ENCODE peak calls at places on chromosomes 2 and 18, in ten cellular contexts. Z, R, P, F, M, H, L, A, U and N are unnamed samples.

GRCh38 chr2:159961005-159961404 is 101.4 kb downstream of the PLA2R1 start:
- DNase-seq in Z (no peak), R (peak; percentile 49), P (no peak), F (no peak), M (no peak), H (no peak), L (no peak), A (no peak), U (no peak), N (no peak)

GRCh38 chr2:60643747-60644146 is 90.3 kb upstream of the BCL11A start:
- DNase-seq in Z (no peak), R (no peak), P (no peak), F (no peak), M (no peak), H (no peak), L (no peak), A (no peak), U (no peak), N (no peak)

GRCh38 chr2:174717273-174717672 is 47.0 kb downstream of the CHRNA1 start:
- DNase-seq in Z (no peak), R (peak; percentile 24), P (no peak), F (no peak), M (no peak), H (no peak), L (peak; percentile 69), A (no peak), U (no peak), N (no peak)

GRCh38 chr2:203861607-203862006 is 6.0 kb upstream of the CTLA4 start:
- DNase-seq in Z (no peak), R (no peak), P (no peak), F (no peak), M (no peak), H (no peak), L (peak; percentile 63), A (no peak), U (no peak), N (no peak)

GRCh38 chr2:105635564-105635963 is 109.1 kb upstream of the NCK2 start:
- DNase-seq in Z (no peak), R (no peak), P (no peak), F (no peak), M (no peak), H (no peak), L (no peak), A (no peak), U (no peak), N (no peak)

GRCh38 chr2:241882090-241882625 is 12.6 kb downstream of the RTP5 start:
- DNase-seq in Z (peak; percentile 53), R (no peak), P (no peak), F (no peak), M (peak; percentile 83), H (peak; percentile 65), L (peak; percentile 54), A (no peak), U (peak; percentile 48), N (peak; percentile 88)

GRCh38 chr2:10400568-10400977 is 47.6 kb downstream of the ODC1 start:
- DNase-seq in Z (peak; percentile 43), R (no peak), P (peak; percentile 77), F (no peak), M (no peak), H (no peak), L (no peak), A (no peak), U (peak; percentile 19), N (no peak)

GRCh38 chr2:3294066-3294465 is 83.6 kb downstream of the EIPR1 start:
- DNase-seq in Z (no peak), R (no peak), P (peak; percentile 10), F (no peak), M (no peak), H (no peak), L (no peak), A (no peak), U (no peak), N (no peak)

GRCh38 chr18:24136967-24137373 is 1.9 kb upstream of the CABYR start:
- DNase-seq in Z (no peak), R (peak; percentile 33), P (no peak), F (no peak), M (no peak), H (peak; percentile 46), L (no peak), A (no peak), U (no peak), N (no peak)

GRCh38 chr2:233844836-233845235 is 9.5 kb downstream of the HJURP start:
- DNase-seq in Z (no peak), R (no peak), P (no peak), F (no peak), M (no peak), H (no peak), L (no peak), A (no peak), U (no peak), N (no peak)

GRCh38 chr18:79876497-79876896 is 75.0 kb downstream of the SLC66A2 start:
- DNase-seq in Z (no peak), R (no peak), P (no peak), F (no peak), M (peak; percentile 26), H (no peak), L (no peak), A (peak; percentile 44), U (no peak), N (no peak)

GRCh38 chr2:161063074-161063945 is 96.9 kb upstream of the TANK start:
- DNase-seq in Z (peak; percentile 62), R (peak; percentile 84), P (peak; percentile 74), F (peak; percentile 71), M (peak; percentile 73), H (peak; percentile 92), L (peak; percentile 71), A (peak; percentile 78), U (peak; percentile 59), N (peak; percentile 51)

GRCh38 chr18:31860488-31860887 is 82.4 kb downstream of the TRAPPC8 start:
- DNase-seq in Z (no peak), R (no peak), P (no peak), F (no peak), M (no peak), H (no peak), L (no peak), A (no peak), U (no peak), N (no peak)

GRCh38 chr18:31857516-31858106 is 85.3 kb downstream of the TRAPPC8 start:
- DNase-seq in Z (no peak), R (no peak), P (no peak), F (no peak), M (no peak), H (no peak), L (no peak), A (no peak), U (no peak), N (no peak)

DNA sequence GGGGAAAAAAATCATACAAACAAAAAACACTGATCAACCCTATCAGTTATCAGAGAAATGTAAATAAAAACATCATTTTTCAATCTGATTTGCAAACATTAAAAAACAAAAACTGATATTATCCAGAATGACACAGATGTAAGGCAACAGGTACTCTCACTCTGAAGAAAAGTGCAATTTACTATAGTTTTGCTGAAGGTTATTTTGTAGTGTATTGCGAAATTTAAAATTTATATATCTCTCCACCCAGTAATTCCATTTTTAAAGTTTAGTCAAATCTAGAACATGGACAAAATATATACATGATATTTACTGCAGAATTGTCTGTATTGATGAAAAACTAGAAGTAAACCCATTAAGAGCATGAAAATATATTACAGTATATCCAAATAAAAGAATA is 79.8 kb downstream of the TRAPPC8 start:
- DNase-seq in Z (no peak), R (no peak), P (no peak), F (no peak), M (no peak), H (no peak), L (no peak), A (no peak), U (no peak), N (no peak)
- H3K36me3 ChIP-seq in Z (peaks cover 43% of the 10 kb centered on the region), R (peaks cover 36% of the 10 kb centered on the region), P (peaks cover 32% of the 10 kb centered on the region), F (peaks cover 90% of the 10 kb centered on the region), M (peaks cover 87% of the 10 kb centered on the region), H (peaks cover under 1% of the 10 kb centered on the region), L (no peaks in the 10 kb centered on the region), A (peaks cover 10% of the 10 kb centered on the region), U (peaks cover 11% of the 10 kb centered on the region), N (peaks cover 14% of the 10 kb centered on the region)

DNA sequence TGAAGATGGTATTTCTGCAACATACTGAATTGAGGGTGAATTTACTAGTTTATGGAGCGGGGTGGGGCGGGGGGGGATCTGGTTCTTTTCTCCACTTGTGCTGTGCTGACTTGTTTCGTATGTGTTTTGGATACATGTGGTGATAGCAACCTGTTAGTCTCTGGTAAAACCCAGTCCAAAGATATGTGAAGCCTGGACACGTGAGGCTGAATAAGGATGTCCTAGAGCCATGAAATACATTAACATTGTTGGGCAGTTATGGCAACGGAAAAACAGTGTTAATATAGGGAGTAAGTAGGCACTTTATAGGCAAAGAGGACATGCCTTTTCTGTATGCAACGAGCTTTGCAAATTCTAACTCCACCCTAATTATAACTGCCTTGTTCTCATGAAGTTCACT is 42.0 kb upstream of the NEMP2 start:
- DNase-seq in Z (no peak), R (no peak), P (no peak), F (no peak), M (no peak), H (no peak), L (no peak), A (no peak), U (no peak), N (no peak)
- H3K27ac ChIP-seq in Z (no peak overlapping the region), R (no peak overlapping the region), P (no peak overlapping the region), F (no peak overlapping the region), M (no peak overlapping the region), H (no peak overlapping the region), L (no peak overlapping the region), A (no peak overlapping the region), U (no peak overlapping the region), N (no peak overlapping the region)

GRCh38 chr18:76875390-76876330 is 53.3 kb downstream of the ZNF236 start:
- DNase-seq in Z (no peak), R (peak; percentile 13), P (peak; percentile 37), F (peak; percentile 56), M (no peak), H (peak; percentile 86), L (peak; percentile 44), A (no peak), U (peak; percentile 29), N (no peak)
- H3K36me3 ChIP-seq in Z (peaks cover 40% of the 10 kb centered on the region), R (peaks cover 21% of the 10 kb centered on the region), P (peaks cover 22% of the 10 kb centered on the region), F (peaks cover 59% of the 10 kb centered on the region), M (peaks cover 78% of the 10 kb centered on the region), H (peaks cover under 1% of the 10 kb centered on the region), L (no peaks in the 10 kb centered on the region), A (no peaks in the 10 kb centered on the region), U (peaks cover 14% of the 10 kb centered on the region), N (peaks cover 15% of the 10 kb centered on the region)

GRCh38 chr2:151247432-151247831 is 14.2 kb downstream of the RBM43 start:
- DNase-seq in Z (no peak), R (no peak), P (no peak), F (no peak), M (no peak), H (no peak), L (no peak), A (no peak), U (no peak), N (no peak)
- H3K27ac ChIP-seq in Z (no peak overlapping the region), R (no peak overlapping the region), P (no peak overlapping the region), F (no peak overlapping the region), M (no peak overlapping the region), H (no peak overlapping the region), L (no peak overlapping the region), A (no peak overlapping the region), U (no peak overlapping the region), N (no peak overlapping the region)